ENCODE peak calls at places on chromosome 21, in four cellular contexts. One of them, this sample, is unnamed. For H3K4me1, the result is how much of the 10 kb centered on the place peaks cover.

GRCh38 chr21:17552410-17552809 is 39.6 kb downstream of the CXADR start:
- DNase-seq in psoas muscle: no peak
- DNase-seq in Peyer's patch: no peak
- DNase-seq in cardiac muscle cell: no peak
- DNase-seq in this sample: no peak

GRCh38 chr21:28311776-28312175 is 680.9 kb downstream of the LTN1 start:
- DNase-seq in Peyer's patch: no peak
- DNase-seq in psoas muscle: no peak
- DNase-seq in cardiac muscle cell: no peak
- DNase-seq in this sample: no peak

GRCh38 chr21:37829447-37829846 is 86.8 kb downstream of the KCNJ6 start:
- DNase-seq in Peyer's patch: peak
- DNase-seq in cardiac muscle cell: peak
- DNase-seq in psoas muscle: no peak
- DNase-seq in this sample: no peak

GRCh38 chr21:31201548-31201947 is 142.5 kb downstream of the TIAM1 start:
- DNase-seq in cardiac muscle cell: peak
- DNase-seq in Peyer's patch: no peak
- DNase-seq in psoas muscle: peak
- DNase-seq in this sample: no peak

GRCh38 chr21:16248705-16249104 is 518.9 kb downstream of the USP25 start:
- DNase-seq in psoas muscle: no peak
- DNase-seq in Peyer's patch: no peak
- DNase-seq in cardiac muscle cell: no peak
- DNase-seq in this sample: no peak

GRCh38 chr21:32114434-32115063 is 164.3 kb downstream of the MIS18A start:
- DNase-seq in Peyer's patch: no peak
- DNase-seq in cardiac muscle cell: no peak
- DNase-seq in psoas muscle: no peak
- DNase-seq in this sample: no peak

GRCh38 chr21:25562660-25563059 is 44.6 kb downstream of the MRPL39 start:
- DNase-seq in psoas muscle: no peak
- DNase-seq in Peyer's patch: no peak
- DNase-seq in cardiac muscle cell: no peak
- DNase-seq in this sample: no peak

GRCh38 chr21:30434033-30434631 is 4.1 kb downstream of the KRTAP13-4 start:
- DNase-seq in psoas muscle: no peak
- DNase-seq in cardiac muscle cell: peak
- DNase-seq in Peyer's patch: no peak
- DNase-seq in this sample: no peak

GRCh38 chr21:27647401-27647800 is 680.5 kb upstream of the ADAMTS5 start:
- DNase-seq in cardiac muscle cell: peak
- DNase-seq in Peyer's patch: no peak
- DNase-seq in psoas muscle: no peak
- DNase-seq in this sample: no peak

GRCh38 chr21:46664316-46664995 is 29.0 kb downstream of the PRMT2 start:
- DNase-seq in cardiac muscle cell: no peak
- DNase-seq in Peyer's patch: no peak
- DNase-seq in psoas muscle: no peak
- DNase-seq in this sample: no peak

GRCh38 chr21:46605759-46606426 is 1.0 kb upstream of the S100B start:
- DNase-seq in cardiac muscle cell: no peak
- DNase-seq in Peyer's patch: no peak
- DNase-seq in psoas muscle: peak
- DNase-seq in this sample: peak

GRCh38 chr21:25664462-25665070 is 25.5 kb downstream of the JAM2 start:
- DNase-seq in cardiac muscle cell: no peak
- DNase-seq in Peyer's patch: no peak
- DNase-seq in psoas muscle: no peak
- DNase-seq in this sample: no peak

GRCh38 chr21:29196021-29196663 is 65.7 kb downstream of the MAP3K7CL start:
- DNase-seq in psoas muscle: no peak
- DNase-seq in cardiac muscle cell: peak
- DNase-seq in Peyer's patch: no peak
- DNase-seq in this sample: no peak

GRCh38 chr21:42548687-42549406 is 35.2 kb downstream of the SLC37A1 start:
- DNase-seq in cardiac muscle cell: no peak
- DNase-seq in psoas muscle: no peak
- DNase-seq in Peyer's patch: peak
- DNase-seq in this sample: no peak

GRCh38 chr21:26614251-26614650 is 41.2 kb upstream of the CYYR1 start:
- DNase-seq in Peyer's patch: no peak
- DNase-seq in psoas muscle: no peak
- DNase-seq in cardiac muscle cell: no peak
- DNase-seq in this sample: no peak

GRCh38 chr21:36804867-36805611 is 106.1 kb downstream of the SIM2 start:
- DNase-seq in cardiac muscle cell: no peak
- DNase-seq in psoas muscle: no peak
- DNase-seq in Peyer's patch: no peak
- DNase-seq in this sample: no peak

GRCh38 chr21:41207401-41208388 is 39.7 kb downstream of the BACE2 start:
- DNase-seq in Peyer's patch: peak
- DNase-seq in psoas muscle: peak
- DNase-seq in cardiac muscle cell: peak
- DNase-seq in this sample: peak

GRCh38 chr21:38915546-38915945 is 109.8 kb downstream of the ETS2 start:
- DNase-seq in Peyer's patch: peak
- DNase-seq in cardiac muscle cell: no peak
- DNase-seq in psoas muscle: no peak
- DNase-seq in this sample: no peak

GRCh38 chr21:16573581-16573980 is 843.8 kb downstream of the USP25 start:
- DNase-seq in cardiac muscle cell: peak
- DNase-seq in Peyer's patch: no peak
- DNase-seq in psoas muscle: no peak
- DNase-seq in this sample: no peak

GRCh38 chr21:24007592-24007991 is 1599.7 kb downstream of the MRPL39 start:
- DNase-seq in psoas muscle: no peak
- DNase-seq in Peyer's patch: no peak
- DNase-seq in cardiac muscle cell: no peak
- DNase-seq in this sample: no peak

GRCh38 chr21:30238168-30238567 is 22.3 kb upstream of the CLDN8 start:
- DNase-seq in cardiac muscle cell: no peak
- DNase-seq in psoas muscle: no peak
- DNase-seq in Peyer's patch: no peak
- DNase-seq in this sample: no peak

GRCh38 chr21:38334866-38335265 is 78.1 kb downstream of the KCNJ15 start:
- DNase-seq in cardiac muscle cell: no peak
- DNase-seq in psoas muscle: no peak
- DNase-seq in Peyer's patch: no peak
- DNase-seq in this sample: no peak

GRCh38 chr21:15875286-15875685 is 145.5 kb downstream of the USP25 start:
- DNase-seq in cardiac muscle cell: no peak
- DNase-seq in psoas muscle: no peak
- DNase-seq in Peyer's patch: no peak
- DNase-seq in this sample: no peak

GRCh38 chr21:28614816-28615215 is 377.9 kb downstream of the LTN1 start:
- DNase-seq in psoas muscle: no peak
- DNase-seq in Peyer's patch: no peak
- DNase-seq in cardiac muscle cell: peak
- DNase-seq in this sample: no peak

GRCh38 chr21:27572681-27573080 is 605.8 kb upstream of the ADAMTS5 start:
- DNase-seq in Peyer's patch: no peak
- DNase-seq in psoas muscle: no peak
- DNase-seq in cardiac muscle cell: no peak
- DNase-seq in this sample: no peak

GRCh38 chr21:37073417-37074194 is 552 bp downstream of the TTC3 start:
- DNase-seq in cardiac muscle cell: peak
- DNase-seq in Peyer's patch: peak
- DNase-seq in psoas muscle: no peak
- DNase-seq in this sample: peak

GRCh38 chr21:14737922-14738321 is 191.8 kb upstream of the SAMSN1 start:
- DNase-seq in cardiac muscle cell: peak
- DNase-seq in Peyer's patch: no peak
- DNase-seq in psoas muscle: no peak
- DNase-seq in this sample: no peak

GRCh38 chr21:17491716-17492414 is 21.0 kb upstream of the CXADR start:
- DNase-seq in psoas muscle: no peak
- DNase-seq in cardiac muscle cell: peak
- DNase-seq in Peyer's patch: no peak
- DNase-seq in this sample: peak

GRCh38 chr21:31514598-31514997 is 144.9 kb upstream of the SOD1 start:
- DNase-seq in Peyer's patch: no peak
- DNase-seq in cardiac muscle cell: peak
- DNase-seq in psoas muscle: no peak
- DNase-seq in this sample: no peak

GRCh38 chr21:15549671-15550070 is 180.1 kb upstream of the USP25 start:
- DNase-seq in psoas muscle: no peak
- DNase-seq in Peyer's patch: no peak
- DNase-seq in cardiac muscle cell: peak
- DNase-seq in this sample: no peak

DNA sequence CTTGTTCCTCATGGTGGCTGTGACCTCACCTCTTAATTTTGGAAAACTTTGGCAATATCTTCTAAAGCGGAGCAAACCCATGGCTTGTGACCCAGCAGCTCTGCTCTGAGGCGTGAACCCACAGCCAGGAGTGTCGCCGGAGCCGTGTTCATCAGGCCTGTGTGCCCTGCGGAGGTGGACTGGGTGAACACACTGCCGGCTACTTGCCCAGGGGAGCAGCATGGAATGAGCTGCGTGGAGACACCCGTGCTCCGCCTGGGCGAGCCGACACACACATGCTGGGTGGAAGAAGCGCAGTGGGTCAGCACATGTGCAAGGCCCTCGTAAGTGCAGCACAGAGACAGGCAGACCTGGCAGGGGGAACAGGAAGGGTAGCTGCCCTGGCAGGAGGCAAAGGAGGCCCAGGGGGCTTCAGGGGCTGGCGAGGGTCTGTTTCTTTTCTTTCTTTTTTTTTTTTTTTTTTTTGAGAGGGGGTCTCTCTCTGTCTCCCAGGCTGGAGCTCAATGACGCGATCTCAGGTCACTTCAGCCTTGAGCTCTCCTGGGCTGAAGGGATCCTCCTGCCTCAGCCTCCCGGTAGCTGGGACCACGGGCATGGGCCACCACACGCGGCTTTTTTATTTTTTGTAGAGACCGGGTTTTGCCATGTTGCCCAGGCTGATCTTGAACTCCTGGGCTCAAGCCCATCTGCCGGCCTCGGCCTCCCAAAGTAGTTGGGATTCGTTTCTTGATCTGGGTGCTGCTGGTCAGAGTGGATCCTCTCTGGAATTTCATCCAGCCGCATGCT is 41.8 kb downstream of the AGPAT3 start:
- DNase-seq in cardiac muscle cell: no peak
- DNase-seq in psoas muscle: no peak
- DNase-seq in Peyer's patch: peak
- DNase-seq in this sample: no peak
- H3K27ac ChIP-seq in cardiac muscle cell: no peak
- H3K27ac ChIP-seq in psoas muscle: peak
- H3K27ac ChIP-seq in Peyer's patch: no peak
- H3K27ac ChIP-seq in this sample: no peak

GRCh38 chr21:33246506-33246905 is 16.8 kb downstream of the IFNAR2 start:
- DNase-seq in cardiac muscle cell: no peak
- DNase-seq in Peyer's patch: no peak
- DNase-seq in psoas muscle: no peak
- DNase-seq in this sample: no peak
- H3K4me1 ChIP-seq in cardiac muscle cell: under half
- H3K4me1 ChIP-seq in Peyer's patch: under half
- H3K4me1 ChIP-seq in psoas muscle: under half
- H3K4me1 ChIP-seq in this sample: under half

GRCh38 chr21:44523567-44524181 is 16.3 kb downstream of the KRTAP10-1 start:
- DNase-seq in Peyer's patch: no peak
- DNase-seq in cardiac muscle cell: no peak
- DNase-seq in psoas muscle: no peak
- DNase-seq in this sample: no peak
- H3K27ac ChIP-seq in Peyer's patch: no peak
- H3K27ac ChIP-seq in cardiac muscle cell: no peak
- H3K27ac ChIP-seq in psoas muscle: no peak
- H3K27ac ChIP-seq in this sample: no peak

DNA sequence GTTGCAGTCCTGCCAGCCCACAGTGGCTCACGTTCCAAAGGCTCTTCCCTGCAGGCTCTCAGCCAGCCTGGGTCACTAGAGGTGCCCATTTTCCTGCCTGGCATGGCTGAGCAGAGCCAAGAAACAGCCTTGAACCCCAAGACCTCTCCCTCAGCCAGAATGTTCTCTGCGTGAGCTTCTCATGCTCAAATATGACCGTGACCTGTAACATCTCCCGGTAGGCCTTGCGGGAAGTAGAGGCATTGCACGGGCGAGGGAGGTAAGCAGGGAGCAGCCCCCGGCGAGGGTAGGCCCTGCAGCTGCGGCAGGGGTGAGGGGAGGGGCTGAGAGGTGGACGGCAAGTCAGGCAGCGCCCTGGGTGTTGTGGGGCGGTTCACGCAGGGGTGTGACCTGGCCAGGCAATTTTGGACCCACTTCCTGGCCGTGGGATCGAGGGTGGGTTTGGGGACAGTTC is 20.0 kb downstream of the RRP1 start:
- DNase-seq in cardiac muscle cell: no peak
- DNase-seq in psoas muscle: no peak
- DNase-seq in Peyer's patch: no peak
- DNase-seq in this sample: peak
- H3K4me1 ChIP-seq in cardiac muscle cell: under half
- H3K4me1 ChIP-seq in psoas muscle: under half
- H3K4me1 ChIP-seq in Peyer's patch: under half
- H3K4me1 ChIP-seq in this sample: under half

DNA sequence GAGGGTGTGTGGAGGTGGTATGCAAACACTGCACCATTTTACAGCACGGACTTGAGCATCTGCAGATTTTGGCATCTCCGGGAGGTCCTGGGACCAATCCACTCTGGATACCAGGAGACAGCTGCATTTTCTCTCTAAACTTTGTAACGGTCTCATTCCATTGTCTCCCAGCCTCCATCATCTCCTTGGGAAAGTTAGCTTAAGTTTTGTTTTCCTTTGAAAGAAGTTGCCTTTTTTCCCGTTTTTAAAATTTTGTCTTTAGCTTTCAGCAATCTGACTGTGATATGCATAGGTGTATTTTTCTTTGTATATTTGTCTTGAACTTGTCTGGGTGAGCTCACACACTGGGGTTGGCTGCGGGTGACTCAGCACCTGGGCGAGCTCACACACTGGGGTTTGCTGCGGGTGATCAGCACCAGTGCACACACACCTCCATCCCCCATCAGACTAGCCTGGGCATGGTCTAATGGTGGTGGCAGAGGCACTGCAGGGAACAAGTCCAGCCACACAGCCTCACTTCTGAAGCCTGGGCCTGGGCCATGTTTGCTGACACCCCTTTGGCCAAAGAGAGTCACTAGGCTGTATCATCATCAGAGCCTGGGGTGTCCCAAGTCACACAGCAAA is 32.1 kb upstream of the COL18A1 start:
- DNase-seq in psoas muscle: peak
- DNase-seq in cardiac muscle cell: no peak
- DNase-seq in Peyer's patch: no peak
- DNase-seq in this sample: no peak
- H3K27ac ChIP-seq in psoas muscle: no peak
- H3K27ac ChIP-seq in cardiac muscle cell: no peak
- H3K27ac ChIP-seq in Peyer's patch: no peak
- H3K27ac ChIP-seq in this sample: no peak

This sample was measured in right cardiac atrium.